ENCODE peak calls at places on chromosomes 12 and 14, in four cellular contexts. C, X, M and E are unnamed samples.

GRCh38 chr12:54958048-54958658 is 26.4 kb downstream of the TESPA1 start:
- DNase-seq in C (no peak), X (peak; percentile 31), M (no peak), E (peak; percentile 34)

GRCh38 chr12:93524386-93525133 is 47.9 kb upstream of the SOCS2 start:
- DNase-seq in C (no peak), X (no peak), M (no peak), E (no peak)

GRCh38 chr14:36508418-36509051 is 11.5 kb downstream of the NKX2-1 start:
- DNase-seq in C (no peak), X (no peak), M (no peak), E (no peak)

GRCh38 chr12:94429191-94429590 is 30.5 kb downstream of the CEP83 start:
- DNase-seq in C (no peak), X (no peak), M (no peak), E (no peak)

GRCh38 chr12:509494-509893 is 49.8 kb downstream of the B4GALNT3 start:
- DNase-seq in C (no peak), X (no peak), M (no peak), E (no peak)

GRCh38 chr14:74950795-74951442 is 4.5 kb downstream of the PGF start:
- DNase-seq in C (no peak), X (no peak), M (no peak), E (no peak)

GRCh38 chr14:74653386-74654138 is 41.5 kb upstream of the LTBP2 start:
- DNase-seq in C (no peak), X (no peak), M (no peak), E (no peak)

GRCh38 chr14:104743461-104744380 is 9.2 kb upstream of the SIVA1 start:
- DNase-seq in C (no peak), X (no peak), M (no peak), E (no peak)

GRCh38 chr12:77943466-77943865 is 112.8 kb downstream of the NAV3 start:
- DNase-seq in C (no peak), X (no peak), M (no peak), E (no peak)

GRCh38 chr14:68404652-68405183 is 388.1 kb downstream of the ZFP36L1 start:
- DNase-seq in C (no peak), X (no peak), M (no peak), E (no peak)